ENCODE peak calls at places on chromosomes 13 and 19, in six cellular contexts. M, S, J, Z, Y and X are unnamed samples.
A peak's percentile ranks its signal among the peaks of the same experiment; 100 is the strongest.

GRCh38 chr19:53808710-53809125 is 15.4 kb downstream of the NLRP12 start:
- DNase-seq in S (no peak), J (no peak), Y (no peak), M (no peak), Z (peak; percentile 73), X (no peak)

GRCh38 chr19:8515317-8515716 is 1.4 kb upstream of the ZNF414 start:
- DNase-seq in J (no peak), M (no peak), S (no peak), Y (no peak), Z (no peak), X (no peak)

GRCh38 chr13:30094015-30094533 is 213.3 kb downstream of the KATNAL1 start:
- DNase-seq in S (no peak), M (no peak), Z (no peak), Y (no peak), J (no peak), X (no peak)

GRCh38 chr13:33524086-33524485 is 238.5 kb upstream of the STARD13 start:
- DNase-seq in Z (peak; percentile 89), J (no peak), M (no peak), S (no peak), Y (no peak), X (no peak)

GRCh38 chr19:45640849-45641273 is 1.7 kb upstream of the EML2 start:
- DNase-seq in J (no peak), Y (peak; percentile 23), Z (no peak), M (no peak), S (peak; percentile 15), X (peak; percentile 62)

GRCh38 chr19:10238172-10238783 is 7.1 kb upstream of the S1PR2 start:
- DNase-seq in Z (peak; percentile 96), Y (peak; percentile 71), S (no peak), J (peak; percentile 85), M (peak; percentile 59), X (peak; percentile 68)

GRCh38 chr19:40686882-40687524 is 3.4 kb downstream of the NUMBL start:
- DNase-seq in M (no peak), Z (no peak), Y (no peak), J (no peak), S (no peak), X (no peak)

GRCh38 chr13:34254366-34254765 is 436.4 kb downstream of the RFC3 start:
- DNase-seq in J (no peak), M (no peak), Z (no peak), Y (no peak), S (no peak), X (no peak)

GRCh38 chr13:41177616-41178015 is 16.8 kb downstream of the KBTBD7 start:
- DNase-seq in Y (no peak), M (no peak), Z (peak; percentile 34), J (no peak), S (no peak), X (no peak)

GRCh38 chr13:64993514-64994164 is 2236.5 kb downstream of the PCDH9 start:
- DNase-seq in Z (no peak), S (no peak), J (no peak), Y (no peak), M (no peak), X (no peak)

GRCh38 chr13:38688674-38689073 is 1.8 kb downstream of the FREM2 start:
- DNase-seq in Z (no peak), J (no peak), M (no peak), S (no peak), Y (no peak), X (no peak)

GRCh38 chr13:113171250-113172125 is 13.0 kb downstream of the PROZ start:
- DNase-seq in S (no peak), M (no peak), Y (no peak), J (no peak), Z (no peak), X (no peak)

GRCh38 chr13:108859202-108860012 is 230.0 kb downstream of the MYO16 start:
- DNase-seq in J (no peak), Y (no peak), Z (peak; percentile 50), M (no peak), S (no peak), X (no peak)

GRCh38 chr13:88085036-88085435 is 413.9 kb downstream of the SLITRK5 start:
- DNase-seq in Z (no peak), J (no peak), Y (no peak), M (no peak), S (no peak), X (no peak)

DNA sequence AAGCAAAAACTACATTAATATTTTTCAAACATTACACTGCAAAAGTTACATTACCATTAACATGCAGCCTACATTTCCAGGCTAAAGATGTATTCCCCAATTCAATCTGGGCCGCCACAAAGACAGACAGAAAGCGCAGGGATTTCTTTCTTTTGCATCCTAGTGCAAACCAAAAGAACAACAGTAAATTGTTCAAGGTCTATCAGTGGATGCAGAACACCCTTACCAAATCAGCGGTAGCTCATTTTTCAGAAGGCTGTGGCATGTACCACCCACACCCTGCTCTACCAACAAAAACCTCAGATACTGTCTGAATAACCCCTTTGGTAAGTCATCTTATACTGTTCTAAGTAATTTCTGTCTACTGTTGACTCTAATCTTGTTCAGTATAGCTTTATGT is 3.6 kb downstream of the TPT1 start:
- DNase-seq in Y (no peak), M (no peak), J (no peak), S (no peak), Z (no peak), X (no peak)
- H3K4me3 ChIP-seq in Y (no peak overlapping the region), M (no peak overlapping the region), J (no peak overlapping the region), S (peak overlapping the region; percentile 93), Z (no peak overlapping the region), X (no peak overlapping the region)

GRCh38 chr19:14435320-14436050 is 2.4 kb downstream of the PKN1 start:
- DNase-seq in Z (no peak), Y (no peak), J (no peak), S (no peak), M (no peak), X (no peak)
- H3K4me1 ChIP-seq in Z (peaks cover 6% of the 10 kb centered on the region), Y (peaks cover 74% of the 10 kb centered on the region), J (no peaks in the 10 kb centered on the region), S (peaks cover 53% of the 10 kb centered on the region), M (peaks cover 74% of the 10 kb centered on the region), X (peaks cover 16% of the 10 kb centered on the region)

GRCh38 chr19:32363632-32364031 is 18.2 kb downstream of the ZNF507 start:
- DNase-seq in S (no peak), M (no peak), Z (no peak), J (no peak), Y (no peak), X (no peak)

GRCh38 chr19:32367948-32368536 is 22.6 kb downstream of the ZNF507 start:
- DNase-seq in Y (no peak), J (no peak), M (no peak), Z (no peak), S (no peak), X (no peak)

GRCh38 chr19:32368781-32369180 is 23.4 kb downstream of the ZNF507 start:
- DNase-seq in Y (no peak), M (no peak), Z (no peak), S (no peak), J (no peak), X (no peak)

GRCh38 chr19:32364040-32364439 is 18.6 kb downstream of the ZNF507 start:
- DNase-seq in S (no peak), Z (no peak), M (no peak), J (no peak), Y (no peak), X (no peak)

DNA sequence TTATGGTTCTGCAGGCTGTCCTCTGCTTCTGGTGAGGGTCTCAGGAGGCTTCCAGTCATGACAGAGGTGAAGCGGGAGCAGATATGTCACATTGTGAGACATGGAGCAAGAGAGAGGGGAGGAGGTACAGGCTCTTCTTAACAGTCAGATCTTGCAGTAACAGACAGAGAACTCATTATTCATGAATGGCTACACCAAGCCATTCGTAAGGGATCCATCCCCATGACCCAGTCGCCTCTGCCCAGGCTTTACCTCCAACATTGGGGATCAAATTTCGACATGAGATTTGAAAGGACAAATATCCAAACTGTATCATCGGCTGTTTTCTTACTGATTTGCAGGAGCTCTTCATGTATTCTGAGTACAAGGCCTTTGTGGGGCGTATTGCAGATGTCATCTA is 21.7 kb downstream of the ZNF507 start:
- DNase-seq in Y (no peak), S (no peak), J (no peak), M (no peak), Z (no peak), X (no peak)
- H3K4me3 ChIP-seq in Y (no peak overlapping the region), S (no peak overlapping the region), J (no peak overlapping the region), M (no peak overlapping the region), Z (no peak overlapping the region), X (no peak overlapping the region)

GRCh38 chr19:4647676-4648644 is 8.6 kb downstream of the TNFAIP8L1 start:
- DNase-seq in M (peak; percentile 85), J (peak; percentile 54), Z (peak; percentile 70), S (no peak), Y (peak; percentile 74), X (no peak)
- H3K4me1 ChIP-seq in M (peaks cover 34% of the 10 kb centered on the region), J (no peaks in the 10 kb centered on the region), Z (no peaks in the 10 kb centered on the region), S (no peaks in the 10 kb centered on the region), Y (peaks cover 18% of the 10 kb centered on the region), X (peaks cover 4% of the 10 kb centered on the region)

DNA sequence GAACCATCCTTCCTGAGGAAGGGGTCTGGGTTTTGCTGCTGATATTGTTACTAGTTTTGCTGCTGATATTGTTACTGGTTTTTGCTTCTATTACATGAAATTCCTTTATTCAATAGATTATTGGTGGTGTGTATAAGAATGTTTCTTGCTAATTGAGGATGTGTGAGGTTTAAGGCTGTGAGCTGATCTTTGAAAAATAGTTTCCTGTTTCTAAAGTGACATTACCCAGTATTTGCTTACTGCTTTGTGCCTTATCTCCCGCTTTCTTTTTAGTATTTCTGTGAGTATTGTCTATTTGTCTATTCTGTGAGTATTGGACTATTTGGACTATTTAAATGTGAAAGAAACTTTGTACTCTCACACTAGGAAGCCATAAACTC is 38.2 kb upstream of the C1QTNF9 start:
- DNase-seq in M (no peak), S (no peak), Y (no peak), J (no peak), Z (no peak), X (no peak)
- H3K4me3 ChIP-seq in M (peak overlapping the region; percentile 64), S (peak overlapping the region; percentile 92), Y (peak overlapping the region; percentile 55), J (no peak overlapping the region), Z (no peak overlapping the region), X (no peak overlapping the region)

GRCh38 chr19:4970558-4971423 is 1.9 kb downstream of the KDM4B start:
- DNase-seq in Y (peak; percentile 58), Z (peak; percentile 26), S (no peak), M (no peak), J (no peak), X (no peak)

GRCh38 chr19:4971816-4972495 is 3.0 kb downstream of the KDM4B start:
- DNase-seq in M (no peak), Y (no peak), J (no peak), S (no peak), Z (no peak), X (no peak)

GRCh38 chr19:4971424-4971793 is 2.5 kb downstream of the KDM4B start:
- DNase-seq in M (no peak), J (no peak), S (no peak), Y (no peak), Z (peak; percentile 15), X (no peak)

GRCh38 chr19:4974855-4975469 is 6.0 kb downstream of the KDM4B start:
- DNase-seq in S (no peak), J (no peak), Y (no peak), Z (no peak), M (no peak), X (no peak)

GRCh38 chr19:4972509-4973230 is 3.8 kb downstream of the KDM4B start:
- DNase-seq in Y (no peak), M (no peak), Z (peak; percentile 27), S (no peak), J (no peak), X (no peak)
- H3K4me1 ChIP-seq in Y (peaks cover 87% of the 10 kb centered on the region), M (peaks cover 70% of the 10 kb centered on the region), Z (peaks cover 21% of the 10 kb centered on the region), S (peaks cover 29% of the 10 kb centered on the region), J (peaks cover 18% of the 10 kb centered on the region), X (peaks cover 11% of the 10 kb centered on the region)